ENCODE peak calls at places on chromosomes 3 and 15, in seven cellular contexts. One of them, this sample, is unnamed.

GRCh38 chr3:114721864-114722263 is 425.2 kb downstream of the ZBTB20 start:
- DNase-seq in A172: no peak
- DNase-seq in nucleus accumbens: no peak
- DNase-seq in choroid plexus epithelial cell: no peak
- DNase-seq in GM10248: no peak
- DNase-seq in HFFc6: no peak
- DNase-seq in C1 segment of cervical spinal cord: no peak
- DNase-seq in this sample: no peak

GRCh38 chr3:38247366-38248035 is 18.1 kb upstream of the SLC22A13 start:
- DNase-seq in A172: peak
- DNase-seq in nucleus accumbens: no peak
- DNase-seq in choroid plexus epithelial cell: peak
- DNase-seq in GM10248: no peak
- DNase-seq in HFFc6: peak
- DNase-seq in C1 segment of cervical spinal cord: no peak
- DNase-seq in this sample: no peak

GRCh38 chr15:29736745-29737023 is 85.6 kb downstream of the TJP1 start:
- DNase-seq in A172: peak
- DNase-seq in nucleus accumbens: no peak
- DNase-seq in choroid plexus epithelial cell: peak
- DNase-seq in GM10248: no peak
- DNase-seq in HFFc6: peak
- DNase-seq in C1 segment of cervical spinal cord: no peak
- DNase-seq in this sample: no peak

GRCh38 chr15:78374436-78375393 is 34.6 kb downstream of the CRABP1 start:
- DNase-seq in A172: peak
- DNase-seq in nucleus accumbens: no peak
- DNase-seq in choroid plexus epithelial cell: no peak
- DNase-seq in GM10248: no peak
- DNase-seq in HFFc6: no peak
- DNase-seq in C1 segment of cervical spinal cord: no peak
- DNase-seq in this sample: no peak

GRCh38 chr3:157089455-157090221 is 70.3 kb downstream of the CCNL1 start:
- DNase-seq in A172: peak
- DNase-seq in nucleus accumbens: no peak
- DNase-seq in choroid plexus epithelial cell: peak
- DNase-seq in GM10248: peak
- DNase-seq in HFFc6: no peak
- DNase-seq in C1 segment of cervical spinal cord: no peak
- DNase-seq in this sample: peak

GRCh38 chr15:75578206-75578947 is 738 bp downstream of the PTPN9 start:
- DNase-seq in A172: peak
- DNase-seq in nucleus accumbens: no peak
- DNase-seq in choroid plexus epithelial cell: peak
- DNase-seq in GM10248: peak
- DNase-seq in HFFc6: no peak
- DNase-seq in C1 segment of cervical spinal cord: peak
- DNase-seq in this sample: peak

GRCh38 chr3:129226374-129226773 is 23.0 kb upstream of the COPG1 start:
- DNase-seq in A172: peak
- DNase-seq in nucleus accumbens: no peak
- DNase-seq in choroid plexus epithelial cell: peak
- DNase-seq in GM10248: no peak
- DNase-seq in HFFc6: peak
- DNase-seq in C1 segment of cervical spinal cord: peak
- DNase-seq in this sample: no peak

GRCh38 chr3:27613846-27614500 is 108.2 kb downstream of the EOMES start:
- DNase-seq in A172: no peak
- DNase-seq in nucleus accumbens: no peak
- DNase-seq in choroid plexus epithelial cell: peak
- DNase-seq in GM10248: no peak
- DNase-seq in HFFc6: peak
- DNase-seq in C1 segment of cervical spinal cord: no peak
- DNase-seq in this sample: no peak

GRCh38 chr3:148962513-148962912 is 28.8 kb upstream of the GYG1 start:
- DNase-seq in A172: peak
- DNase-seq in nucleus accumbens: no peak
- DNase-seq in choroid plexus epithelial cell: peak
- DNase-seq in GM10248: no peak
- DNase-seq in HFFc6: peak
- DNase-seq in C1 segment of cervical spinal cord: no peak
- DNase-seq in this sample: peak

GRCh38 chr3:178297204-178297603 is 239.0 kb upstream of the KCNMB2 start:
- DNase-seq in A172: no peak
- DNase-seq in nucleus accumbens: no peak
- DNase-seq in choroid plexus epithelial cell: no peak
- DNase-seq in GM10248: no peak
- DNase-seq in HFFc6: no peak
- DNase-seq in C1 segment of cervical spinal cord: no peak
- DNase-seq in this sample: no peak

GRCh38 chr3:51538115-51538458 is 432 bp upstream of the RAD54L2 start:
- DNase-seq in A172: no peak
- DNase-seq in nucleus accumbens: no peak
- DNase-seq in choroid plexus epithelial cell: peak
- DNase-seq in GM10248: no peak
- DNase-seq in HFFc6: no peak
- DNase-seq in C1 segment of cervical spinal cord: peak
- DNase-seq in this sample: peak

GRCh38 chr15:77866186-77866585 is 211.3 kb downstream of the TBC1D2B start:
- DNase-seq in A172: no peak
- DNase-seq in nucleus accumbens: no peak
- DNase-seq in choroid plexus epithelial cell: no peak
- DNase-seq in GM10248: no peak
- DNase-seq in HFFc6: no peak
- DNase-seq in C1 segment of cervical spinal cord: no peak
- DNase-seq in this sample: no peak

GRCh38 chr15:77148191-77148590 is 77.3 kb upstream of the TSPAN3 start:
- DNase-seq in A172: no peak
- DNase-seq in nucleus accumbens: no peak
- DNase-seq in choroid plexus epithelial cell: no peak
- DNase-seq in GM10248: no peak
- DNase-seq in HFFc6: no peak
- DNase-seq in C1 segment of cervical spinal cord: no peak
- DNase-seq in this sample: peak

GRCh38 chr15:39472661-39473657 is 107.9 kb upstream of the THBS1 start:
- DNase-seq in A172: no peak
- DNase-seq in nucleus accumbens: no peak
- DNase-seq in choroid plexus epithelial cell: peak
- DNase-seq in GM10248: no peak
- DNase-seq in HFFc6: peak
- DNase-seq in C1 segment of cervical spinal cord: no peak
- DNase-seq in this sample: no peak

GRCh38 chr15:70095387-70096214 is 2.1 kb downstream of the TLE3 start:
- DNase-seq in A172: no peak
- DNase-seq in nucleus accumbens: no peak
- DNase-seq in choroid plexus epithelial cell: no peak
- DNase-seq in GM10248: peak
- DNase-seq in HFFc6: no peak
- DNase-seq in C1 segment of cervical spinal cord: no peak
- DNase-seq in this sample: peak

GRCh38 chr15:69493406-69493805 is 40.8 kb downstream of the RPLP1 start:
- DNase-seq in A172: no peak
- DNase-seq in nucleus accumbens: no peak
- DNase-seq in choroid plexus epithelial cell: no peak
- DNase-seq in GM10248: no peak
- DNase-seq in HFFc6: no peak
- DNase-seq in C1 segment of cervical spinal cord: no peak
- DNase-seq in this sample: no peak

GRCh38 chr15:71801935-71802655 is 8.3 kb upstream of the NR2E3 start:
- DNase-seq in A172: no peak
- DNase-seq in nucleus accumbens: no peak
- DNase-seq in choroid plexus epithelial cell: no peak
- DNase-seq in GM10248: no peak
- DNase-seq in HFFc6: no peak
- DNase-seq in C1 segment of cervical spinal cord: no peak
- DNase-seq in this sample: peak

GRCh38 chr3:195900426-195901355 is 7.7 kb downstream of the TNK2 start:
- DNase-seq in A172: peak
- DNase-seq in nucleus accumbens: no peak
- DNase-seq in choroid plexus epithelial cell: no peak
- DNase-seq in GM10248: peak
- DNase-seq in HFFc6: peak
- DNase-seq in C1 segment of cervical spinal cord: peak
- DNase-seq in this sample: no peak

GRCh38 chr3:174046311-174046710 is 648.8 kb downstream of the NLGN1 start:
- DNase-seq in A172: no peak
- DNase-seq in nucleus accumbens: no peak
- DNase-seq in choroid plexus epithelial cell: no peak
- DNase-seq in GM10248: no peak
- DNase-seq in HFFc6: no peak
- DNase-seq in C1 segment of cervical spinal cord: no peak
- DNase-seq in this sample: no peak

GRCh38 chr3:101303089-101303731 is 17.2 kb downstream of the IMPG2 start:
- DNase-seq in A172: no peak
- DNase-seq in nucleus accumbens: no peak
- DNase-seq in choroid plexus epithelial cell: peak
- DNase-seq in GM10248: no peak
- DNase-seq in HFFc6: no peak
- DNase-seq in C1 segment of cervical spinal cord: no peak
- DNase-seq in this sample: no peak